ENCODE peak calls at places on chromosome 11, in seven cellular contexts. M is stimulated activated CD8-positive, alpha-beta memory T cell treated with anti-CD3 and anti-CD28 coated beads, Interleukin-7, amount 100 ng/mL, for 24 hours; X is NCI-H345; W is neural crest cell; Y is hippocampal formation; K is putamen; Z is cardiac septum. J is an unnamed sample.
A peak's percentile ranks its signal among the peaks of the same experiment; 100 is the strongest.

GRCh38 chr11:130431337-130431773 is 2.9 kb upstream of the ADAMTS8 start:
- DNase-seq in W (peak; percentile 88), Z (no peak), M (peak; percentile 45), X (peak; percentile 79), K (no peak), Y (peak; percentile 34), J (peak; percentile 79)

GRCh38 chr11:73154178-73154577 is 12.1 kb upstream of the FCHSD2 start:
- DNase-seq in W (no peak), M (no peak), K (peak; percentile 50), Y (no peak), X (no peak), Z (no peak), J (no peak)

GRCh38 chr11:8814209-8814922 is 96.6 kb upstream of the AKIP1 start:
- DNase-seq in Z (no peak), M (no peak), K (no peak), Y (no peak), X (no peak), W (no peak), J (peak; percentile 66)

GRCh38 chr11:65047581-65048422 is 6.8 kb downstream of the SAC3D1 start:
- DNase-seq in Y (no peak), W (no peak), M (no peak), K (no peak), X (no peak), Z (no peak), J (no peak)

GRCh38 chr11:131906963-131907362 is 536.5 kb downstream of the NTM start:
- DNase-seq in K (no peak), X (no peak), Y (peak; percentile 49), W (no peak), Z (no peak), M (no peak), J (no peak)

GRCh38 chr11:117458275-117459120 is 130.8 kb downstream of the CEP164 start:
- DNase-seq in Z (no peak), K (no peak), W (no peak), Y (peak; percentile 6), X (peak; percentile 79), M (no peak), J (peak; percentile 83)

GRCh38 chr11:7490054-7490453 is 4.7 kb downstream of the OLFML1 start:
- DNase-seq in Y (no peak), K (no peak), Z (no peak), M (no peak), X (no peak), W (no peak), J (no peak)

GRCh38 chr11:116256155-116256554 is 516.6 kb downstream of the BUD13 start:
- DNase-seq in W (no peak), X (no peak), M (no peak), Y (no peak), Z (no peak), K (no peak), J (no peak)

GRCh38 chr11:60867871-60868681 is 734 bp downstream of the ZP1 start:
- DNase-seq in Y (no peak), Z (peak; percentile 43), K (no peak), X (no peak), M (no peak), W (no peak), J (no peak)

GRCh38 chr11:71420455-71421241 is 27.5 kb downstream of the DHCR7 start:
- DNase-seq in W (peak; percentile 57), Y (no peak), M (no peak), X (peak; percentile 85), K (peak; percentile 52), Z (no peak), J (peak; percentile 78)

GRCh38 chr11:29075726-29076125 is 941.1 kb downstream of the KCNA4 start:
- DNase-seq in K (no peak), M (no peak), W (no peak), Z (no peak), X (no peak), Y (no peak), J (no peak)

GRCh38 chr11:129374993-129375721 is 491 bp upstream of the BARX2 start:
- DNase-seq in W (no peak), X (peak; percentile 54), Z (no peak), Y (no peak), K (no peak), M (no peak), J (peak; percentile 65)

GRCh38 chr11:130470832-130471706 is 22.6 kb downstream of the ADAMTS15 start:
- DNase-seq in Z (no peak), Y (no peak), K (no peak), X (no peak), M (no peak), W (no peak), J (no peak)

GRCh38 chr11:22991196-22991595 is 130.9 kb upstream of the CCDC179 start:
- DNase-seq in M (no peak), Z (no peak), X (no peak), Y (no peak), W (no peak), K (no peak), J (no peak)

J was measured in NCI-H69.